ENCODE peak calls at places on chromosomes 3 and 15, in nine cellular contexts. A is HS-27A, N is kidney tubule cell, D is HepG2, J is GM20000, Q is BE2C, P is H1, X is T-helper 1 cell, U is left ventricle myocardium inferior. G is an unnamed sample.

GRCh38 chr3:188126271-188126670 is 27.7 kb upstream of the LPP start:
- DNase-seq in A (no peak), N (no peak), D (no peak), J (no peak), Q (no peak), P (no peak), X (no peak), U (no peak), G (no peak)

GRCh38 chr3:54621181-54621580 is 306.7 kb downstream of the LRTM1 start:
- DNase-seq in A (no peak), N (no peak), D (no peak), J (no peak), Q (peak), P (no peak), X (no peak), U (no peak), G (no peak)

GRCh38 chr3:121481116-121481895 is 64.5 kb downstream of the POLQ start:
- DNase-seq in A (no peak), N (no peak), D (no peak), J (no peak), Q (no peak), P (no peak), X (no peak), U (no peak), G (no peak)

GRCh38 chr3:50450135-50450911 is 53.1 kb downstream of the CACNA2D2 start:
- DNase-seq in A (no peak), N (peak), D (peak), J (no peak), Q (no peak), P (no peak), X (peak), U (peak), G (peak)

GRCh38 chr15:66480267-66480666 is 17.3 kb downstream of the SNAPC5 start:
- DNase-seq in A (no peak), N (peak), D (no peak), J (no peak), Q (no peak), P (no peak), X (no peak), U (no peak), G (no peak)

GRCh38 chr3:120162400-120162799 is 68.2 kb upstream of the GSK3B start:
- DNase-seq in A (no peak), N (peak), D (no peak), J (no peak), Q (no peak), P (no peak), X (no peak), U (no peak), G (no peak)

GRCh38 chr15:88606437-88606794 is 14.7 kb upstream of the AEN start:
- DNase-seq in A (no peak), N (no peak), D (no peak), J (no peak), Q (no peak), P (no peak), X (no peak), U (no peak), G (no peak)

GRCh38 chr3:193879099-193879863 is 256.7 kb upstream of the HES1 start:
- DNase-seq in A (no peak), N (no peak), D (no peak), J (no peak), Q (no peak), P (no peak), X (no peak), U (no peak), G (no peak)

GRCh38 chr3:64575211-64575844 is 112.5 kb downstream of the ADAMTS9 start:
- DNase-seq in A (no peak), N (peak), D (peak), J (peak), Q (no peak), P (no peak), X (no peak), U (no peak), G (no peak)

GRCh38 chr15:31276596-31277298 is 49.9 kb upstream of the KLF13 start:
- DNase-seq in A (no peak), N (no peak), D (no peak), J (no peak), Q (peak), P (no peak), X (no peak), U (no peak), G (no peak)

GRCh38 chr3:28376424-28376823 is 27.8 kb upstream of the AZI2 start:
- DNase-seq in A (no peak), N (no peak), D (no peak), J (no peak), Q (no peak), P (no peak), X (no peak), U (no peak), G (no peak)